ENCODE peak calls at places on chromosome 22, in nine cellular contexts. F, E, Q, D, V, Y, N, X and H are unnamed samples.
A peak's percentile ranks its signal among the peaks of the same experiment; 100 is the strongest.

GRCh38 chr22:46010177-46010867 is 33.4 kb upstream of the WNT7B start:
- DNase-seq in N (no peak), D (no peak), V (peak; percentile 75), Q (no peak), E (no peak), F (no peak), X (no peak), Y (no peak), H (no peak)

GRCh38 chr22:48496226-48496845 is 1331.3 kb downstream of the BRD1 start:
- DNase-seq in D (no peak), Q (no peak), F (no peak), X (no peak), E (no peak), Y (no peak), V (peak; percentile 59), N (no peak), H (no peak)

GRCh38 chr22:23262474-23263332 is 82.4 kb downstream of the BCR start:
- DNase-seq in N (no peak), V (no peak), D (no peak), X (no peak), Y (no peak), Q (no peak), E (no peak), F (no peak), H (no peak)

GRCh38 chr22:28021998-28022660 is 103.1 kb upstream of the PITPNB start:
- DNase-seq in Y (no peak), D (no peak), V (no peak), F (no peak), N (no peak), Q (no peak), X (no peak), E (no peak), H (no peak)

GRCh38 chr22:37510046-37510445 is 9.2 kb downstream of the CARD10 start:
- DNase-seq in F (no peak), X (no peak), Q (no peak), V (no peak), Y (no peak), D (no peak), N (no peak), E (no peak), H (no peak)

GRCh38 chr22:47597041-47597440 is 834.6 kb downstream of the TBC1D22A start:
- DNase-seq in N (no peak), E (no peak), F (no peak), Q (no peak), V (no peak), Y (no peak), D (no peak), X (no peak), H (no peak)

GRCh38 chr22:42427211-42427610 is 5.0 kb downstream of the NFAM1 start:
- DNase-seq in V (no peak), Q (no peak), E (no peak), Y (no peak), F (peak; percentile 91), X (no peak), D (peak; percentile 64), N (no peak), H (no peak)

GRCh38 chr22:30332551-30332950 is 5.8 kb upstream of the TBC1D10A start:
- DNase-seq in Y (no peak), X (no peak), F (no peak), E (no peak), N (no peak), Q (no peak), V (no peak), D (no peak), H (no peak)